ENCODE peak calls at places on chromosomes 16 and 17, in four cellular contexts. L is tibial nerve, C is HFF-Myc, R is BJ. W is an unnamed sample.

GRCh38 chr16:2159052-2159838 is 3.7 kb downstream of the TRAF7 start:
- DNase-seq in L (peak; percentile 68), C (no peak), R (no peak), W (no peak)

GRCh38 chr17:61366715-61367413 is 32.8 kb upstream of the TBX2 start:
- DNase-seq in L (no peak), C (no peak), R (no peak), W (no peak)

GRCh38 chr16:3101841-3102470 is 2.9 kb upstream of the ZSCAN10 start:
- DNase-seq in L (no peak), C (no peak), R (no peak), W (no peak)

GRCh38 chr17:7191571-7192270 is 12.6 kb upstream of the ASGR1 start:
- DNase-seq in L (no peak), C (no peak), R (no peak), W (no peak)

GRCh38 chr16:87042551-87043272 is 274.5 kb downstream of the C16orf95 start:
- DNase-seq in L (no peak), C (no peak), R (no peak), W (no peak)

GRCh38 chr16:200388-200787 is 20.1 kb downstream of the HBQ1 start:
- DNase-seq in L (no peak), C (no peak), R (peak; percentile 52), W (peak; percentile 52)

GRCh38 chr17:15436399-15437369 is 30.7 kb downstream of the CDRT4 start:
- DNase-seq in L (peak; percentile 28), C (peak; percentile 52), R (no peak), W (no peak)

GRCh38 chr16:73028721-73029361 is 19.1 kb downstream of the ZFHX3 start:
- DNase-seq in L (no peak), C (no peak), R (no peak), W (no peak)

GRCh38 chr16:61791465-61791864 is 244.8 kb downstream of the CDH8 start:
- DNase-seq in L (no peak), C (no peak), R (no peak), W (no peak)

GRCh38 chr17:77564278-77564920 is 394.1 kb upstream of the TNRC6C start:
- DNase-seq in L (no peak), C (no peak), R (no peak), W (no peak)

GRCh38 chr17:59527325-59527917 is 38.0 kb upstream of the DHX40 start:
- DNase-seq in L (no peak), C (no peak), R (no peak), W (no peak)

GRCh38 chr17:82779541-82779940 is 27.7 kb downstream of the TBCD start:
- DNase-seq in L (no peak), C (no peak), R (no peak), W (no peak)

GRCh38 chr17:73550561-73550960 is 93.7 kb downstream of the SDK2 start:
- DNase-seq in L (no peak), C (no peak), R (no peak), W (no peak)

GRCh38 chr16:2774161-2774891 is 2.8 kb downstream of the ELOB start:
- DNase-seq in L (no peak), C (no peak), R (no peak), W (no peak)

GRCh38 chr16:11418506-11418905 is 73.2 kb downstream of the RMI2 start:
- DNase-seq in L (no peak), C (no peak), R (no peak), W (peak; percentile 32)

GRCh38 chr16:46746821-46747776 is 1.0 kb downstream of the MYLK3 start:
- DNase-seq in L (no peak), C (no peak), R (no peak), W (no peak)

GRCh38 chr17:46809110-46809571 is 9.4 kb downstream of the WNT3 start:
- DNase-seq in L (no peak), C (no peak), R (no peak), W (no peak)

GRCh38 chr17:74825003-74825627 is 34.6 kb downstream of the GRIN2C start:
- DNase-seq in L (no peak), C (no peak), R (no peak), W (no peak)

GRCh38 chr16:19672378-19672777 is 45.6 kb downstream of the KNOP1 start:
- DNase-seq in L (no peak), C (no peak), R (no peak), W (no peak)

GRCh38 chr16:81491522-81492188 is 47.0 kb downstream of the CMIP start:
- DNase-seq in L (no peak), C (no peak), R (peak; percentile 31), W (no peak)

GRCh38 chr16:72312862-72313261 is 140.9 kb upstream of the PMFBP1 start:
- DNase-seq in L (no peak), C (peak; percentile 77), R (peak; percentile 33), W (peak; percentile 49)

GRCh38 chr17:47423406-47424295 is 99.9 kb downstream of the EFCAB13 start:
- DNase-seq in L (no peak), C (no peak), R (no peak), W (no peak)

DNA sequence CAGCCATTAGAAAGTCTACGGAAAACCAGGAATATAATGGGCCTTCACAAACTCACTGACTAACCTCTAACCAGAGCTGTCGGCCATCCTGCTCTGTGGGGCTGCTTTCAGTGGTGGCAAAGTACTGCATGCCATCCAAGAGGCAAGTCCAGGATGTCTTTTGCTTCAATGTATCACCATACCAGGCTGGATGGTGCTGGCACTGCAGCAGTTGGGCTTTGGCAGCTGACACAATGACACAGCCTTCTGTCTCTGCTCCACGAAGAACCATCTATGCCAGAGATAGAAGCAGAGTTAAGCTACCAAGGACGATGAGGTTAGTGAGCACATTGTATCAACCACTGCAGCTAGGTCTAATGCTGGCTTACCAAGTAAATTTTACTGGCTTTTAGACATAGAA is 9.7 kb upstream of the RSKR start:
- DNase-seq in L (no peak), C (no peak), R (no peak), W (no peak)
- TF ChIP-seq CTCF in L (no peak), C (no peak), R (no peak), W (no peak)

GRCh38 chr16:70290949-70291519 is 1.7 kb upstream of the AARS1 start:
- DNase-seq in L (no peak), C (no peak), R (no peak), W (no peak)

GRCh38 chr16:70294385-70295029 is 4.5 kb upstream of the DDX19B start:
- DNase-seq in L (no peak), C (no peak), R (no peak), W (no peak)

DNA sequence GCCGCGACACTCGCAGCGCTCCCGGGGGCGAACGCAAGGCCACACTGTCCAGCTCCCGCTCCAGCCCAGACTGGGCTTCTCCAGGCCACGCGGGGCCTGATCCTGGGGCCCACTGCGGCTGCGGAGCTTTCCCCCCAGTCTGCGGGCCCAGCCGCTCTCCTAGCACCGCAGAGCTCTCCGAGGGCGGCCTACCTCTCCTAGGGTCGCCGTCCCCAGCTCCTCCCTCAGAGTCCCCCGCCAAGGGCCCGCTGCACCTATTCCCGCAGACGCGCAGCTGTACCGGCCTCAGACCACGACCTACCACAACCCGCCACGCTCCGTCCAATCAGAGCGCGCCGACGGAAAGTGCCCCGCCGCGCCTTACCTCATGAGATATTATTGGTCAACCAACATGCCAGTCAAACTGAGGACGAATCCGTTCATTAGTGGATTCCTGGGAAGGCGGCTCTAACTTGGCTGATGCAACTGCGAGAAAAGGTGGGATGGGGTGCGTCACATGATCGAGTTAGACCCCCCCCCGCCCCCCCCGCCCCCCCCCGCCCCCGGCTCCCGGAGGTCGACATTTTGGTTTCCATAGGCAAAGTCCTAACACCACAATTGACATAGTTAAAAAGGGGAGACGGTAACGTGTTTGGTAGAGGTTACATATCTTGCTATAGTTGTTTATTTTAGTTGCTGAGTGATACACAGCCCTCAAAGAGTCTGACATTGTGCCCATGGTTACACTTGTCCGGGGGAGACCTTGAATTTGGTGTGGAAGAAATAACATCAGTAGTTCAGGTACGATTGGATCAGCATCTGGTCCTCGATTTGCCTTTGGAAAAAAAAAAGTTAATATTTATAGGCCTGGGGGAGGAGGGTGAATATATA is at the start of gene AARS1:
- DNase-seq in L (peak; percentile 92), C (peak; percentile 100), R (peak; percentile 96), W (peak; percentile 100)
- H3K4me3 ChIP-seq in L (peak within 1 kb of the TSS; percentile 89), C (peak within 1 kb of the TSS; percentile 74), R (peak within 1 kb of the TSS; percentile 81), W (peak within 1 kb of the TSS; percentile 83)

GRCh38 chr17:19319771-19320505 is 42.6 kb downstream of the B9D1 start:
- DNase-seq in L (no peak), C (no peak), R (no peak), W (no peak)

GRCh38 chr17:19322861-19323260 is 39.7 kb downstream of the B9D1 start:
- DNase-seq in L (no peak), C (no peak), R (no peak), W (no peak)

GRCh38 chr17:19322129-19322505 is 40.4 kb downstream of the B9D1 start:
- DNase-seq in L (no peak), C (no peak), R (no peak), W (no peak)

GRCh38 chr17:19320876-19321275 is 41.6 kb downstream of the B9D1 start:
- DNase-seq in L (no peak), C (no peak), R (no peak), W (no peak)

GRCh38 chr17:19321481-19322128 is 40.9 kb downstream of the B9D1 start:
- DNase-seq in L (no peak), C (no peak), R (no peak), W (no peak)
- TF ChIP-seq CTCF in L (no peak), C (no peak), R (peak; percentile 18), W (peak; percentile 16)

GRCh38 chr16:31093132-31093703 is 1.4 kb downstream of the VKORC1 start:
- DNase-seq in L (no peak), C (no peak), R (no peak), W (no peak)
- H3K4me3 ChIP-seq in L (peak overlapping the region; percentile 73), C (peak overlapping the region; percentile 95), R (peak overlapping the region; percentile 93), W (peak overlapping the region; percentile 97)

GRCh38 chr17:38674749-38675615 is at the start of gene EPOP:
- DNase-seq in L (peak; percentile 54), C (peak; percentile 43), R (no peak), W (no peak)
- TF ChIP-seq CTCF in L (no peak), C (no peak), R (no peak), W (no peak)

GRCh38 chr16:67415872-67416793 is at the start of gene ZDHHC1:
- DNase-seq in L (no peak), C (no peak), R (no peak), W (no peak)
- H3K4me3 ChIP-seq in L (peak within 1 kb of the TSS; percentile 67), C (peak within 1 kb of the TSS; percentile 74), R (peak within 1 kb of the TSS; percentile 77), W (peak within 1 kb of the TSS; percentile 50)